ENCODE peak calls at places on chromosomes 12 and 14, in four cellular contexts. P, L, W and T are unnamed samples. For H3K27me3 and H3K9me3, the result is how much of the 10 kb centered on the place peaks cover.

GRCh38 chr14:103920981-103921854 is 7.0 kb upstream of the TDRD9 start:
- DNase-seq in P (peak), L (peak), W (peak), T (peak)

GRCh38 chr14:35088514-35088913 is 33.3 kb downstream of the PPP2R3C start:
- DNase-seq in P (no peak), L (peak), W (no peak), T (no peak)

GRCh38 chr12:16526693-16527092 is 79.3 kb downstream of the LMO3 start:
- DNase-seq in P (no peak), L (peak), W (no peak), T (no peak)

GRCh38 chr12:120049426-120049825 is 60.4 kb downstream of the BICDL1 start:
- DNase-seq in P (no peak), L (no peak), W (no peak), T (no peak)

GRCh38 chr14:59098377-59098776 is 90.1 kb upstream of the DAAM1 start:
- DNase-seq in P (no peak), L (peak), W (no peak), T (no peak)

GRCh38 chr14:105299654-105300541 is 903 bp downstream of the BRF1 start:
- DNase-seq in P (peak), L (no peak), W (peak), T (no peak)

GRCh38 chr14:105666420-105666819 is 140.0 kb downstream of the TMEM121 start:
- DNase-seq in P (no peak), L (no peak), W (no peak), T (no peak)

GRCh38 chr12:110023634-110024023 is 24.4 kb downstream of the ANKRD13A start:
- DNase-seq in P (no peak), L (no peak), W (no peak), T (no peak)

GRCh38 chr14:88879016-88879415 is 54.6 kb downstream of the TTC8 start:
- DNase-seq in P (no peak), L (peak), W (no peak), T (no peak)

GRCh38 chr12:122732170-122732569 is 1.5 kb upstream of the HCAR1 start:
- DNase-seq in P (no peak), L (no peak), W (peak), T (no peak)

GRCh38 chr12:114447799-114448617 is 42.1 kb upstream of the TBX5 start:
- DNase-seq in P (no peak), L (no peak), W (no peak), T (no peak)

GRCh38 chr12:53115112-53115890 is 12.0 kb downstream of the SOAT2 start:
- DNase-seq in P (no peak), L (no peak), W (no peak), T (no peak)

GRCh38 chr14:38721822-38722431 is 381.1 kb downstream of the SEC23A start:
- DNase-seq in P (no peak), L (peak), W (no peak), T (peak)

GRCh38 chr14:59238242-59238641 is 49.8 kb downstream of the DAAM1 start:
- DNase-seq in P (no peak), L (no peak), W (no peak), T (no peak)

GRCh38 chr12:116735951-116736599 is 1.8 kb downstream of the SPRING1 start:
- DNase-seq in P (no peak), L (no peak), W (no peak), T (no peak)

GRCh38 chr14:64659366-64659765 is 44.9 kb upstream of the PLEKHG3 start:
- DNase-seq in P (no peak), L (no peak), W (no peak), T (no peak)

GRCh38 chr14:73383356-73383755 is 75.0 kb downstream of the NUMB start:
- DNase-seq in P (no peak), L (no peak), W (no peak), T (no peak)

GRCh38 chr12:24038211-24038997 is 88.9 kb upstream of the SOX5 start:
- DNase-seq in P (no peak), L (no peak), W (no peak), T (no peak)

GRCh38 chr12:8841778-8842177 is 19.4 kb downstream of the A2ML1 start:
- DNase-seq in P (no peak), L (no peak), W (no peak), T (no peak)

GRCh38 chr12:57459750-57460400 is at the start of gene GLI1:
- DNase-seq in P (no peak), L (peak), W (no peak), T (no peak)

GRCh38 chr14:74601982-74602381 is 10.1 kb downstream of the LTBP2 start:
- DNase-seq in P (no peak), L (no peak), W (no peak), T (no peak)

GRCh38 chr12:93922583-93923006 is 225.8 kb upstream of the PLXNC1 start:
- DNase-seq in P (no peak), L (no peak), W (no peak), T (no peak)

GRCh38 chr14:33941727-33942126 is 9.1 kb downstream of the EGLN3 start:
- DNase-seq in P (no peak), L (no peak), W (no peak), T (no peak)

GRCh38 chr14:68820999-68821683 is 28.3 kb upstream of the ZFP36L1 start:
- DNase-seq in P (no peak), L (no peak), W (no peak), T (no peak)

GRCh38 chr12:93419388-93420034 is 22.2 kb downstream of the UBE2N start:
- DNase-seq in P (no peak), L (peak), W (no peak), T (no peak)

GRCh38 chr12:129549656-129550055 is 354.2 kb downstream of the TMEM132D start:
- DNase-seq in P (no peak), L (no peak), W (no peak), T (no peak)

GRCh38 chr14:54329082-54329695 is 67.6 kb upstream of the CDKN3 start:
- DNase-seq in P (peak), L (peak), W (no peak), T (no peak)

GRCh38 chr14:43475762-43476161 is 1031.3 kb downstream of the FSCB start:
- DNase-seq in P (no peak), L (no peak), W (no peak), T (no peak)
- H3K27ac ChIP-seq in P (no peak), L (no peak), W (no peak), T (no peak)

GRCh38 chr14:28758253-28758915 is 8.2 kb upstream of the FOXG1 start:
- DNase-seq in P (no peak), L (no peak), W (no peak), T (no peak)

GRCh38 chr14:28757790-28758189 is 8.8 kb upstream of the FOXG1 start:
- DNase-seq in P (no peak), L (no peak), W (no peak), T (no peak)

GRCh38 chr14:28755198-28755794 is 11.3 kb upstream of the FOXG1 start:
- DNase-seq in P (no peak), L (no peak), W (no peak), T (no peak)

GRCh38 chr14:28755930-28756895 is 10.4 kb upstream of the FOXG1 start:
- DNase-seq in P (no peak), L (no peak), W (no peak), T (no peak)

GRCh38 chr14:28756896-28757570 is 9.6 kb upstream of the FOXG1 start:
- DNase-seq in P (no peak), L (peak), W (no peak), T (no peak)
- H3K27me3 ChIP-seq in P (under half), L (half or more), W (under half), T (half or more)

DNA sequence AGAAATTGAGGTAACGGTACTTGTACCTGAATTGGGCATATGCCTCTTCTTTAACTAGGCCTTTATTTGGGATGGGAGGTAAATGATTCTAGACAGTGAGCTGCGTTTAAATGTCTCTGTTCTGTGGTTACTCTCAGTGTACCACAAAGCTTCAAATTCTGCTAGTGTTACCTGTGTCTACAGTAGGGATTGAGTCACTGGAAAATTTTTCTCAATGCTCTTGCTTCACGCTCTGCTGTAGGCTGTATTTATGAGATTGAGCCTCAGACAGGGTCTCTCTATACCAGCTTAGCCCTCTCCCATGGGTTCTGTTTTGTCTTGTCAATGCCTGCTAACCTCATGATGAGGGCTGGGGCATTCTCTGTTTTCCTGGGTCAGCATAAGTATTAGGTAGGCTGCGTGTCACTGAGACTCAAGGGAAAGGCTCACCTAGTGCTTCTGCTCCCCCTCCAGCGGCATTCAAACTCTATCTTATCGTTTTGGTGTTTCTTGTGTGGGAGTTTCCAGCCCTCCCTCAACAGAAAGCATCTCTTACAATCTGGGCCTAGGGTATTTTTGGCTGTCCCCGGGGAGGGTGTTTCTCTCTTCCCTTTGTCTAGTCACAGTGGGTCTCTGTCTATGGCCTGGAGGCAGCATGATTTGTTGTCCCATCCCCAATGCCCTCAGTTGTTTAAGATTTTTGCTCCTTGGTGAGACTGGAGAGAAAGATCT is 285.8 kb downstream of the ADGRD1 start:
- DNase-seq in P (no peak), L (no peak), W (no peak), T (no peak)
- H3K9me3 ChIP-seq in P (under half), L (under half), W (under half), T (under half)

GRCh38 chr14:51323492-51323891 is 83.4 kb downstream of the TMX1 start:
- DNase-seq in P (no peak), L (no peak), W (no peak), T (no peak)
- H3K27ac ChIP-seq in P (no peak), L (no peak), W (no peak), T (no peak)

GRCh38 chr14:95683793-95684192 is 2.4 kb upstream of the TCL1B start:
- DNase-seq in P (no peak), L (no peak), W (peak), T (no peak)
- H3K27me3 ChIP-seq in P (under half), L (under half), W (under half), T (under half)

GRCh38 chr14:61140872-61141271 is 140.3 kb downstream of the TMEM30B start:
- DNase-seq in P (no peak), L (peak), W (no peak), T (no peak)
- H3K9me3 ChIP-seq in P (under half), L (under half), W (under half), T (under half)

GRCh38 chr12:106135781-106136180 is 3.0 kb downstream of the NUAK1 start:
- DNase-seq in P (no peak), L (peak), W (no peak), T (no peak)
- H3K27ac ChIP-seq in P (no peak), L (peak), W (no peak), T (peak)